ENCODE peak calls at places on chromosomes 3 and 15, in eight cellular contexts. W is tibial nerve, B is esophagus squamous epithelium, Y is IMR-90, P is uterus, E is sigmoid colon, D is GM12878, F is testis. H is an unnamed sample. For H3K4me1, the result is how much of the 10 kb centered on the place peaks cover.

GRCh38 chr3:131755380-131755779 is 252.6 kb upstream of the MRPL3 start:
- DNase-seq in D (no peak), P (no peak), Y (no peak), W (no peak), F (no peak), E (no peak), B (no peak), H (no peak)

GRCh38 chr3:12286927-12287726 is 1.7 kb upstream of the PPARG start:
- DNase-seq in P (peak), D (no peak), F (no peak), E (no peak), B (no peak), W (no peak), Y (no peak), H (peak)

GRCh38 chr3:50516048-50516871 is 12.8 kb upstream of the CACNA2D2 start:
- DNase-seq in W (no peak), D (no peak), E (no peak), B (no peak), Y (no peak), P (peak), F (peak), H (peak)

GRCh38 chr3:162437480-162437879 is 940.9 kb downstream of the OTOL1 start:
- DNase-seq in P (no peak), W (no peak), B (no peak), F (no peak), D (no peak), Y (peak), E (no peak), H (no peak)

GRCh38 chr3:186643493-186643892 is 3.3 kb downstream of the FETUB start:
- DNase-seq in D (no peak), W (no peak), E (no peak), F (no peak), B (no peak), Y (no peak), P (no peak), H (no peak)

GRCh38 chr3:32384938-32385337 is 6.7 kb upstream of the CMTM7 start:
- DNase-seq in W (no peak), Y (peak), F (no peak), E (no peak), B (no peak), D (no peak), P (no peak), H (no peak)

GRCh38 chr3:37765591-37766219 is 96.0 kb upstream of the CTDSPL start:
- DNase-seq in P (peak), E (peak), D (no peak), B (no peak), F (peak), W (no peak), Y (no peak), H (peak)

GRCh38 chr3:46298871-46299607 is 54.9 kb upstream of the CCR2 start:
- DNase-seq in W (no peak), B (no peak), E (no peak), D (no peak), Y (no peak), F (no peak), P (no peak), H (no peak)

GRCh38 chr3:10927551-10927950 is 65.0 kb upstream of the SLC6A1 start:
- DNase-seq in D (no peak), W (no peak), Y (no peak), B (no peak), F (no peak), P (peak), E (no peak), H (no peak)

GRCh38 chr3:196063456-196063855 is 18.4 kb downstream of the TFRC start:
- DNase-seq in Y (peak), F (no peak), E (no peak), D (no peak), P (no peak), W (no peak), B (no peak), H (no peak)

GRCh38 chr3:141643391-141643790 is 94.7 kb upstream of the RNF7 start:
- DNase-seq in E (no peak), F (no peak), D (no peak), Y (peak), B (no peak), W (no peak), P (no peak), H (no peak)

GRCh38 chr3:14475601-14476000 is 64.5 kb downstream of the GRIP2 start:
- DNase-seq in D (no peak), E (no peak), B (no peak), W (no peak), P (no peak), Y (no peak), F (no peak), H (no peak)

GRCh38 chr15:36278219-36278618 is 301.2 kb upstream of the CDIN1 start:
- DNase-seq in D (no peak), Y (peak), E (no peak), B (no peak), P (no peak), W (no peak), F (no peak), H (no peak)

GRCh38 chr3:12845790-12846189 is 4.4 kb upstream of the RPL32 start:
- DNase-seq in P (no peak), Y (no peak), D (no peak), F (no peak), B (no peak), E (no peak), W (no peak), H (no peak)

GRCh38 chr3:122031123-122031468 is 9.0 kb upstream of the ILDR1 start:
- DNase-seq in Y (no peak), F (no peak), E (no peak), D (no peak), B (no peak), P (no peak), W (no peak), H (no peak)

GRCh38 chr3:82157952-82158351 is 396.5 kb upstream of the GBE1 start:
- DNase-seq in P (no peak), Y (peak), D (no peak), E (no peak), W (no peak), B (no peak), F (no peak), H (no peak)

GRCh38 chr15:77577350-77577749 is 55.4 kb downstream of the LINGO1 start:
- DNase-seq in E (no peak), D (no peak), Y (no peak), W (no peak), B (no peak), F (no peak), P (no peak), H (no peak)

GRCh38 chr3:48856469-48856868 is 8.8 kb upstream of the PRKAR2A start:
- DNase-seq in W (no peak), P (no peak), D (no peak), B (no peak), Y (no peak), E (peak), F (no peak), H (no peak)

GRCh38 chr3:52724511-52724910 is 18.6 kb downstream of the SPCS1 start:
- DNase-seq in F (no peak), B (no peak), W (no peak), Y (no peak), D (no peak), E (no peak), P (no peak), H (no peak)

GRCh38 chr3:168517514-168518071 is 421.9 kb upstream of the GOLIM4 start:
- DNase-seq in D (peak), P (no peak), E (no peak), Y (peak), B (no peak), F (no peak), W (no peak), H (no peak)

GRCh38 chr15:83692820-83693581 is 39.1 kb downstream of the ADAMTSL3 start:
- DNase-seq in E (no peak), W (no peak), D (no peak), Y (no peak), F (no peak), P (peak), B (no peak), H (no peak)

GRCh38 chr15:43775411-43775965 is 1.3 kb downstream of the ELL3 start:
- DNase-seq in D (no peak), E (no peak), Y (peak), W (no peak), B (no peak), F (peak), P (peak), H (no peak)

GRCh38 chr3:124887177-124887995 is at the start of gene ITGB5:
- DNase-seq in D (no peak), P (peak), E (peak), Y (peak), W (peak), F (peak), B (no peak), H (peak)

GRCh38 chr3:16331319-16331883 is 66.4 kb downstream of the OXNAD1 start:
- DNase-seq in Y (no peak), B (no peak), E (no peak), P (no peak), D (no peak), F (no peak), W (no peak), H (no peak)

GRCh38 chr3:37221407-37221806 is 47.0 kb upstream of the LRRFIP2 start:
- DNase-seq in P (no peak), E (no peak), Y (peak), D (no peak), W (no peak), F (no peak), B (no peak), H (no peak)

GRCh38 chr3:188964957-188965356 is 206.8 kb upstream of the TPRG1 start:
- DNase-seq in E (no peak), P (no peak), Y (no peak), B (no peak), D (no peak), F (no peak), W (no peak), H (no peak)

GRCh38 chr3:157109267-157110141 is 50.4 kb downstream of the CCNL1 start:
- DNase-seq in D (no peak), B (no peak), P (no peak), W (no peak), Y (no peak), E (no peak), F (no peak), H (no peak)

GRCh38 chr3:101941253-101942039 is 92.1 kb downstream of the NFKBIZ start:
- DNase-seq in E (no peak), P (no peak), Y (peak), W (no peak), B (no peak), D (no peak), F (no peak), H (no peak)

GRCh38 chr3:82261013-82261412 is 499.6 kb upstream of the GBE1 start:
- DNase-seq in F (no peak), D (no peak), P (no peak), Y (no peak), E (no peak), B (no peak), W (no peak), H (no peak)

GRCh38 chr3:62241279-62241678 is 132.1 kb downstream of the FEZF2 start:
- DNase-seq in W (no peak), B (no peak), E (no peak), P (no peak), D (no peak), Y (no peak), F (no peak), H (no peak)

GRCh38 chr3:139534992-139535879 is 4.3 kb downstream of the RBP1 start:
- DNase-seq in P (peak), E (peak), Y (peak), D (no peak), B (no peak), W (no peak), F (peak), H (peak)

GRCh38 chr3:119628390-119628789 is 30.7 kb downstream of the PLA1A start:
- DNase-seq in B (no peak), Y (no peak), E (no peak), F (no peak), P (no peak), D (peak), W (no peak), H (no peak)

GRCh38 chr15:76898102-76898501 is 7.0 kb downstream of the SCAPER start:
- DNase-seq in Y (peak), D (no peak), W (no peak), F (no peak), P (no peak), E (no peak), B (no peak), H (no peak)

GRCh38 chr3:175410251-175410650 is 551.1 kb downstream of the NAALADL2 start:
- DNase-seq in F (no peak), Y (peak), W (no peak), D (no peak), B (no peak), P (no peak), E (no peak), H (no peak)

GRCh38 chr3:131221731-131222130 is 159.8 kb upstream of the NUDT16 start:
- DNase-seq in F (no peak), Y (peak), D (no peak), B (no peak), P (no peak), E (no peak), W (no peak), H (no peak)

GRCh38 chr3:194053136-194053535 is 82.8 kb upstream of the HES1 start:
- DNase-seq in P (no peak), Y (no peak), D (no peak), B (no peak), W (no peak), F (no peak), E (no peak), H (no peak)

GRCh38 chr3:98966862-98967554 is 65.5 kb upstream of the DCBLD2 start:
- DNase-seq in Y (no peak), F (no peak), E (no peak), W (no peak), B (no peak), D (no peak), P (no peak), H (no peak)

GRCh38 chr3:162629372-162629771 is 1132.8 kb downstream of the OTOL1 start:
- DNase-seq in Y (no peak), P (no peak), F (no peak), E (no peak), B (no peak), W (no peak), D (no peak), H (no peak)

GRCh38 chr3:172077197-172077734 is 37.9 kb downstream of the FNDC3B start:
- DNase-seq in Y (no peak), D (no peak), B (no peak), P (no peak), E (no peak), W (no peak), F (no peak), H (no peak)
- H3K4me1 ChIP-seq in Y (under half), D (under half), B (under half), P (under half), E (under half), W (under half), F (under half), H (half or more)

DNA sequence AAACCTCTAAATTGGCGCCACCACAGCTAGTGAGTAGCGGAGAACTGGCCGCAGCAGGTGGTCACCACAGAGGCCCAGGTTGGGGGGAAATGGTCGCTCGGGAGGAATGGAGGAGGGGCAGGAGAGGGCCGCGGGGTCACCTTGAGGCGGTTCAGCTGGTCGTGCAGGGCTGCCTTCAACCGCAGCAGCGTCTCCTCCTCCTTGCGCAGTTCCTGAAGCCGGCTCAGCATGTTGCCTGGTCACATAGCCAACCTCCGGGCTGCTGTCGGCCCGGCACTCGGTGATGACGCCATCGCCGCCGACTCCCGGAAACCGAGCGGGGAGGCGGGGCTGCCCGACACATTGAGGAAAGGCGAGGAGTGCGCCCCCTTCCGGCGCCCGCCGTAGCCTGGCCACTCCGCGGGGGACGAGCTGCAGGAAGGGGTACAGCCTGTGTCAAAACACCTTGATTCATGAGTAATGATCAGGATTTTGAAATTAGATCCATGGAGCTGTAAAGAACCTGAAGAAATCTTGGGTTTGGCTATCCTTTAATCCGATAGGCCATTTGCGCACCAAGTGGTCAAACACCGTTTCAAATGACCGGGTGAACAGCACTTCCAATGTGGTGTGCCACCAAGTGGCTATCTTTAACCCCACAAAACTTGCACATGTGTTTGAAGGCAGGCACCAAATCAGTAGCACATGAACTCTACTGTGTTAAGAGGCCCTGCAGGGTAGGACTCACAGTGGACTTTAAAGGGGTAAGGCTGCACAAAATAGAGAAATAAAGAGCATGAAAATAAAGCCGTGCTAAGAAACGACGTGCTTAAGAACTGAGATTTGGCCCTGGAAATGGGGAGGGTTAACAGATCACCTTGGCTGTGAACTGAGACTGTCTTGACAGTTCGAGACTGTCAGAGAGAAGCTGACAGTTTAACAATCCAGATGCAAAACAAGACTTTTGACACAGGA is at the start of gene SNAPC5:
- DNase-seq in Y (peak), D (peak), B (peak), W (peak), P (peak), E (peak), F (peak), H (peak)
- TF ChIP-seq POLR2A in Y (peak), D (peak), B (peak), W (peak), P (peak), E (peak), F (no peak), H (peak)

GRCh38 chr3:123085293-123085949 is 18.6 kb downstream of the PDIA5 start:
- DNase-seq in D (no peak), P (no peak), F (peak), W (no peak), Y (no peak), E (no peak), B (no peak), H (no peak)

GRCh38 chr3:123084192-123084591 is 17.4 kb downstream of the PDIA5 start:
- DNase-seq in Y (no peak), E (no peak), D (no peak), F (peak), B (no peak), P (no peak), W (no peak), H (no peak)

GRCh38 chr3:123086110-123086642 is 19.4 kb downstream of the PDIA5 start:
- DNase-seq in Y (peak), B (no peak), W (no peak), D (no peak), E (no peak), F (no peak), P (no peak), H (no peak)

GRCh38 chr3:123083446-123084124 is 16.8 kb downstream of the PDIA5 start:
- DNase-seq in W (no peak), Y (no peak), P (no peak), D (no peak), B (no peak), E (no peak), F (peak), H (no peak)

GRCh38 chr3:123084738-123085237 is 18.0 kb downstream of the PDIA5 start:
- DNase-seq in P (no peak), B (no peak), W (no peak), F (peak), E (no peak), Y (peak), D (no peak), H (no peak)
- H3K4me1 ChIP-seq in P (under half), B (under half), W (under half), F (half or more), E (half or more), Y (under half), D (under half), H (half or more)

GRCh38 chr3:9792405-9793160 is at the start of the genes ARPC4 and TADA3:
- DNase-seq in W (peak), Y (peak), B (peak), E (peak), D (peak), F (peak), P (peak), H (peak)

GRCh38 chr3:9794400-9794799 is 1.5 kb downstream of the ARPC4 start:
- DNase-seq in P (no peak), Y (no peak), W (no peak), B (no peak), F (no peak), D (no peak), E (no peak), H (no peak)

GRCh38 chr3:9791790-9792404 is 376 bp downstream of the TADA3 start:
- DNase-seq in E (no peak), D (no peak), P (no peak), B (no peak), Y (no peak), W (no peak), F (no peak), H (no peak)

GRCh38 chr3:9795212-9795611 is 2.3 kb downstream of the ARPC4 start:
- DNase-seq in W (no peak), F (no peak), Y (no peak), P (no peak), B (no peak), D (peak), E (no peak), H (no peak)

DNA sequence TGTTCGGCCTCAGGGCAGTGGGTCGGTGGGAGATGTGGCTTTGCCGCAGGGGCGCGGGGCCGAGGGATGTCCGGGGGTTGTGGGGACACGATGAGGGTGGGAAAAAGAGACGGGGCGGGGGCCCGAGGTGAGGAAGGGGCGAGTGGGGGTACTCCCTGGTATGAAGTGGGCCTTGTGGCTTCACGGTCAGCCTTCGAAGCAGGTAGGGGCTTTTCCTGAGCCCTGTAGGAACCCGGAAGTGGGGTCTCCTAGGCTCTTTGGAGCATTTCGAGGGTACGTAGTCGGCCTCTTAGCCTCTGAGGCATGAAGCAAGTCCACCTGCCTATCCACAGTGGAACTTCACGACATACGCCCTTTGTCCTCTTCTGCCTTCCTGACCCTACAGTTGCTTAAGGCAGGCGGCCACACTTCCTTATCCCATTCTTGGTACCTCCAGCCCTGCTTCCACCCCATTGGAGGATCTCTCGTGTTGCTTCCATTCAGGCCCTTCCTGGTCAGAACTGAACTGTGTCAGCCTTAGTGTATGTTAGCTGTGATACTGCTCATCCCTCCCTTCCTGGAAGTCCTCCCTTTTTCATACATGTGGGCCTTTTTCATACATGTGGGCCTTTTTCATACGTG is 389 bp downstream of the ARPC4 start:
- DNase-seq in Y (peak), B (no peak), D (no peak), F (no peak), P (no peak), E (no peak), W (no peak), H (no peak)
- TF ChIP-seq POLR2A in Y (peak), B (peak), D (peak), F (no peak), P (no peak), E (peak), W (no peak), H (no peak)

DNA sequence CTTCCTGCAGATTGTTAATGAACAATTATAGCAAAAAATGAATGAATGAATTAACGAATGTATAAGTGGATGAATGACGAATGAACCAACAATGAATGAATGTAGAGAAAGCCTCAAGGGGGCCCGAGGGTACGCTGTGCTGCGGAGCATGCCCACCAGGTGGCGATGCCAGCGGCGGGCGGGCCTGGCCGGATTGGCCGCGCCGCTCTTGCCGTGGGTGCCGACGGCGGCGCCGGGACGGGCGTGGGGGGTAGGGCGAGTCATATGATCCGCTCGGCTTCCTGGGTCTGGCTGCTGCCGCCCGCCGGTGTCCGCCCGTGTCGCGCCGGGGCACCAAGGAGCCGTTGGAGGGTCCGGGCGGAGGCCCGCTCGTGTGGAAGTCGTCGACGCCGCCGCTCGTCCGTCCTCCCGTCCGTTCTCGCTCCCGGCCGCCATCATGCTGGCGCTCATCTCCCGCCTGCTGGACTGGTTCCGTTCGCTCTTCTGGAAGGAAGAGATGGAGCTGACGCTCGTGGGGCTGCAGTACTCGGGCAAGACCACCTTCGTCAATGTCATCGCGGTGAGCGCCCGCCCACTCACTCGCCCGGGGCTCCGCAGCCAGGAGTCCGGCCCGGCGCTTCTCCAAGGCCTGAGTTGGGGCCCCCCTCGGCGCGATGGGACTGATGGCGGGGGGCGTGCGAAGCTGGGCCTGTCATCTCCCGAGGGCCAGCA is at the start of gene ARL8B:
- DNase-seq in B (peak), F (peak), E (peak), W (peak), Y (peak), D (no peak), P (peak), H (peak)
- H3K4me1 ChIP-seq in B (under half), F (under half), E (under half), W (under half), Y (under half), D (under half), P (under half), H (under half)

H was measured in heart left ventricle.